ENCODE peak calls at places on chromosomes 13 and 19, in six cellular contexts. R is thoracic aorta; N is stimulated activated CD4-positive, alpha-beta T cell treated with anti-CD3 and anti-CD28 coated beads, Interleukin-2, amount 100 ng/mL, for 48 hours; M is skeletal muscle cell; I is NCI-H1105; K is activated T-cell treated with anti-CD3 and anti-CD28 coated beads for 24 hours. X is an unnamed sample.

GRCh38 chr19:31113250-31113685 is 236.0 kb downstream of the TSHZ3 start:
- DNase-seq in N (no peak), R (no peak), I (no peak), K (no peak), M (no peak), X (no peak)

GRCh38 chr13:76792680-76793334 is 93.4 kb downstream of the KCTD12 start:
- DNase-seq in M (peak; percentile 55), I (no peak), K (no peak), R (no peak), N (no peak), X (no peak)

GRCh38 chr13:34931572-34931971 is 10.5 kb upstream of the NBEA start:
- DNase-seq in M (peak; percentile 14), N (no peak), R (no peak), I (no peak), K (no peak), X (no peak)

GRCh38 chr13:113731192-113732175 is 27.5 kb upstream of the TMEM255B start:
- DNase-seq in K (no peak), I (no peak), M (no peak), N (no peak), R (no peak), X (no peak)

GRCh38 chr19:45069056-45069455 is 7.2 kb downstream of the ZNF296 start:
- DNase-seq in K (no peak), R (no peak), I (no peak), N (no peak), M (no peak), X (no peak)

GRCh38 chr13:41766439-41766838 is 194.5 kb downstream of the VWA8 start:
- DNase-seq in R (no peak), M (no peak), N (no peak), I (no peak), K (no peak), X (no peak)

GRCh38 chr13:26340812-26341211 is 86.9 kb downstream of the CDK8 start:
- DNase-seq in K (no peak), M (no peak), N (no peak), I (no peak), R (no peak), X (no peak)

GRCh38 chr13:28494537-28494860 is 429 bp downstream of the FLT1 start:
- DNase-seq in R (no peak), M (no peak), N (no peak), K (no peak), I (no peak), X (no peak)

GRCh38 chr13:101382086-101382485 is 34.2 kb downstream of the NALCN start:
- DNase-seq in R (no peak), K (no peak), M (no peak), I (peak; percentile 36), N (no peak), X (no peak)

GRCh38 chr19:38722947-38723605 is 21.2 kb downstream of the CAPN12 start:
- DNase-seq in I (no peak), R (no peak), K (no peak), N (no peak), M (no peak), X (no peak)

GRCh38 chr13:61770697-61771096 is 355.0 kb upstream of the PCDH20 start:
- DNase-seq in N (no peak), R (no peak), K (no peak), M (no peak), I (no peak), X (no peak)

GRCh38 chr13:28313579-28313978 is 175.2 kb downstream of the PAN3 start:
- DNase-seq in R (no peak), K (no peak), N (peak; percentile 10), M (no peak), I (no peak), X (no peak)

X was measured in DMS 273 treated with DMSO at 0.1 percent for 48 hours.